ENCODE peak calls at places on chromosomes 16 and 17, in six cellular contexts. G is suprapubic skin; H is caudate nucleus; Q is stimulated activated CD8-positive, alpha-beta memory T cell treated with anti-CD3 and anti-CD28 coated beads, Interleukin-4, amount 100 ng/mL, for 24 hours; E is fibroblast of mammary gland; D is stimulated activated CD4-positive, alpha-beta T cell treated with anti-CD3 and anti-CD28 coated beads, TNF-alpha, amount 100 ng/mL, for 24 hours. N is an unnamed sample.

GRCh38 chr17:1727876-1728630 is 3.5 kb downstream of the WDR81 start:
- DNase-seq in Q (no peak), E (no peak), H (no peak), G (no peak), D (no peak), N (no peak)

GRCh38 chr16:85733839-85734170 is 17.1 kb downstream of the C16orf74 start:
- DNase-seq in E (no peak), Q (no peak), H (no peak), D (no peak), G (no peak), N (peak)

GRCh38 chr16:51638338-51639135 is 487.5 kb upstream of the SALL1 start:
- DNase-seq in Q (no peak), D (no peak), H (no peak), E (peak), G (no peak), N (peak)

GRCh38 chr16:700684-701584 is 4.7 kb downstream of the FBXL16 start:
- DNase-seq in D (no peak), Q (no peak), E (no peak), H (no peak), G (no peak), N (no peak)

GRCh38 chr17:8732406-8733065 is 12.1 kb downstream of the CCDC42 start:
- DNase-seq in H (no peak), G (peak), D (no peak), E (peak), Q (no peak), N (no peak)

GRCh38 chr16:64773184-64773583 is 348.7 kb downstream of the CDH11 start:
- DNase-seq in Q (no peak), G (no peak), D (no peak), H (no peak), E (peak), N (no peak)

GRCh38 chr17:16507918-16508533 is 16.0 kb upstream of the LRRC75A start:
- DNase-seq in H (no peak), Q (no peak), E (peak), G (no peak), D (no peak), N (no peak)

GRCh38 chr16:79171504-79172240 is 428.9 kb downstream of the MAF start:
- DNase-seq in G (no peak), Q (no peak), D (no peak), H (no peak), E (no peak), N (no peak)

GRCh38 chr17:21042434-21043295 is at the start of gene USP22:
- DNase-seq in H (no peak), Q (peak), G (peak), D (peak), E (no peak), N (no peak)

GRCh38 chr16:69386596-69386995 is 789 bp upstream of the TERF2 start:
- DNase-seq in H (no peak), G (no peak), E (peak), Q (no peak), D (no peak), N (no peak)

GRCh38 chr17:1709403-1709891 is 730 bp downstream of the TLCD2 start:
- DNase-seq in Q (no peak), D (no peak), E (no peak), G (no peak), H (no peak), N (peak)

GRCh38 chr16:70770291-70770967 is 30.5 kb downstream of the VAC14 start:
- DNase-seq in Q (no peak), H (no peak), G (no peak), E (no peak), D (no peak), N (no peak)

GRCh38 chr17:81968850-81969812 is 8.1 kb upstream of the NOTUM start:
- DNase-seq in Q (no peak), H (no peak), E (no peak), G (no peak), D (no peak), N (no peak)

GRCh38 chr17:48026503-48027321 is 10.9 kb downstream of the COPZ2 start:
- DNase-seq in D (peak), G (peak), E (peak), H (peak), Q (peak), N (peak)

GRCh38 chr16:8665529-8665928 is 8.9 kb upstream of the ABAT start:
- DNase-seq in D (no peak), H (no peak), Q (no peak), E (no peak), G (no peak), N (no peak)

GRCh38 chr16:78648517-78648916 is 549.1 kb downstream of the WWOX start:
- DNase-seq in G (no peak), Q (no peak), D (no peak), H (no peak), E (peak), N (peak)

GRCh38 chr17:77604301-77605031 is 354.0 kb upstream of the TNRC6C start:
- DNase-seq in Q (no peak), E (no peak), G (peak), D (no peak), H (no peak), N (no peak)

GRCh38 chr17:44241104-44241503 is 21.6 kb upstream of the UBTF start:
- DNase-seq in E (no peak), H (no peak), Q (no peak), G (no peak), D (no peak), N (peak)

GRCh38 chr17:44216674-44217073 is 2.8 kb downstream of the UBTF start:
- DNase-seq in H (no peak), D (no peak), Q (no peak), E (no peak), G (no peak), N (no peak)

GRCh38 chr17:80886641-80887573 is 104.7 kb upstream of the CHMP6 start:
- DNase-seq in E (no peak), D (no peak), Q (no peak), G (no peak), H (no peak), N (no peak)

GRCh38 chr17:699350-699749 is 15.3 kb downstream of the VPS53 start:
- DNase-seq in H (no peak), E (no peak), G (no peak), D (no peak), Q (no peak), N (no peak)

GRCh38 chr16:11781773-11782172 is 15.3 kb downstream of the ZC3H7A start:
- DNase-seq in Q (no peak), H (peak), G (no peak), D (no peak), E (no peak), N (no peak)

GRCh38 chr16:74556375-74556922 is 50.5 kb downstream of the GLG1 start:
- DNase-seq in G (no peak), H (no peak), D (no peak), Q (no peak), E (no peak), N (no peak)

GRCh38 chr17:19641687-19642372 is 6.7 kb upstream of the ALDH3A2 start:
- DNase-seq in D (no peak), H (no peak), Q (no peak), E (no peak), G (no peak), N (no peak)

GRCh38 chr17:27768858-27769410 is 31.4 kb downstream of the NOS2 start:
- DNase-seq in G (no peak), Q (no peak), E (no peak), H (no peak), D (no peak), N (no peak)

GRCh38 chr17:72788950-72789585 is 303.4 kb downstream of the SLC39A11 start:
- DNase-seq in D (no peak), H (no peak), E (peak), G (no peak), Q (no peak), N (peak)

N was measured in fibroblast of villous mesenchyme.